ENCODE peak calls at places on chromosomes 5 and 9, in eight cellular contexts. One of them, this sample, is unnamed.
A peak's percentile ranks its signal among the peaks of the same experiment; 100 is the strongest.

GRCh38 chr5:73295447-73295846 is 122.5 kb downstream of the TMEM174 start:
- DNase-seq in suprapubic skin: no peak
- DNase-seq in astrocyte of the spinal cord: no peak
- DNase-seq in activated B cell treated with CpG ODN at 0.5 μM for 24 hours: no peak
- DNase-seq in fibroblast of lung: no peak
- DNase-seq in sigmoid colon: no peak
- DNase-seq in A549: peak; percentile 20
- DNase-seq in CD8-positive, alpha-beta T cell: no peak
- DNase-seq in this sample: no peak

GRCh38 chr5:72290356-72291133 is 29.5 kb downstream of the MRPS27 start:
- DNase-seq in suprapubic skin: no peak
- DNase-seq in astrocyte of the spinal cord: peak; percentile 48
- DNase-seq in activated B cell treated with CpG ODN at 0.5 μM for 24 hours: no peak
- DNase-seq in fibroblast of lung: peak; percentile 30
- DNase-seq in sigmoid colon: no peak
- DNase-seq in A549: no peak
- DNase-seq in CD8-positive, alpha-beta T cell: no peak
- DNase-seq in this sample: no peak

GRCh38 chr5:133841831-133842750 is 126.3 kb downstream of the C5orf15 start:
- DNase-seq in suprapubic skin: peak; percentile 39
- DNase-seq in astrocyte of the spinal cord: no peak
- DNase-seq in activated B cell treated with CpG ODN at 0.5 μM for 24 hours: no peak
- DNase-seq in fibroblast of lung: no peak
- DNase-seq in sigmoid colon: peak; percentile 53
- DNase-seq in A549: no peak
- DNase-seq in CD8-positive, alpha-beta T cell: no peak
- DNase-seq in this sample: no peak

GRCh38 chr5:60700347-60700815 is 415 bp upstream of the DEPDC1B start:
- DNase-seq in suprapubic skin: no peak
- DNase-seq in astrocyte of the spinal cord: peak; percentile 16
- DNase-seq in activated B cell treated with CpG ODN at 0.5 μM for 24 hours: no peak
- DNase-seq in fibroblast of lung: peak; percentile 30
- DNase-seq in sigmoid colon: no peak
- DNase-seq in A549: no peak
- DNase-seq in CD8-positive, alpha-beta T cell: no peak
- DNase-seq in this sample: no peak

GRCh38 chr9:92405770-92406169 is 1.4 kb upstream of the OGN start:
- DNase-seq in suprapubic skin: no peak
- DNase-seq in astrocyte of the spinal cord: no peak
- DNase-seq in activated B cell treated with CpG ODN at 0.5 μM for 24 hours: no peak
- DNase-seq in fibroblast of lung: no peak
- DNase-seq in sigmoid colon: no peak
- DNase-seq in A549: no peak
- DNase-seq in CD8-positive, alpha-beta T cell: no peak
- DNase-seq in this sample: no peak

GRCh38 chr5:178385472-178385853 is 152.9 kb upstream of the PHYKPL start:
- DNase-seq in suprapubic skin: peak; percentile 13
- DNase-seq in astrocyte of the spinal cord: no peak
- DNase-seq in activated B cell treated with CpG ODN at 0.5 μM for 24 hours: no peak
- DNase-seq in fibroblast of lung: no peak
- DNase-seq in sigmoid colon: peak; percentile 28
- DNase-seq in A549: peak; percentile 16
- DNase-seq in CD8-positive, alpha-beta T cell: no peak
- DNase-seq in this sample: no peak

GRCh38 chr5:126525630-126526245 is 69.3 kb downstream of the ALDH7A1 start:
- DNase-seq in suprapubic skin: peak; percentile 86
- DNase-seq in astrocyte of the spinal cord: peak; percentile 45
- DNase-seq in activated B cell treated with CpG ODN at 0.5 μM for 24 hours: no peak
- DNase-seq in fibroblast of lung: peak; percentile 25
- DNase-seq in sigmoid colon: peak; percentile 89
- DNase-seq in A549: peak; percentile 28
- DNase-seq in CD8-positive, alpha-beta T cell: no peak
- DNase-seq in this sample: no peak

GRCh38 chr9:120950421-120951388 is 24.1 kb upstream of the TRAF1 start:
- DNase-seq in suprapubic skin: no peak
- DNase-seq in astrocyte of the spinal cord: no peak
- DNase-seq in activated B cell treated with CpG ODN at 0.5 μM for 24 hours: no peak
- DNase-seq in fibroblast of lung: no peak
- DNase-seq in sigmoid colon: no peak
- DNase-seq in A549: no peak
- DNase-seq in CD8-positive, alpha-beta T cell: no peak
- DNase-seq in this sample: no peak

GRCh38 chr5:120139039-120139438 is 325.1 kb upstream of the PRR16 start:
- DNase-seq in suprapubic skin: no peak
- DNase-seq in astrocyte of the spinal cord: peak; percentile 90
- DNase-seq in activated B cell treated with CpG ODN at 0.5 μM for 24 hours: no peak
- DNase-seq in fibroblast of lung: peak; percentile 100
- DNase-seq in sigmoid colon: no peak
- DNase-seq in A549: peak; percentile 85
- DNase-seq in CD8-positive, alpha-beta T cell: no peak
- DNase-seq in this sample: no peak

GRCh38 chr5:173741729-173742431 is 125.4 kb upstream of the BOD1 start:
- DNase-seq in suprapubic skin: no peak
- DNase-seq in astrocyte of the spinal cord: no peak
- DNase-seq in activated B cell treated with CpG ODN at 0.5 μM for 24 hours: no peak
- DNase-seq in fibroblast of lung: no peak
- DNase-seq in sigmoid colon: no peak
- DNase-seq in A549: no peak
- DNase-seq in CD8-positive, alpha-beta T cell: no peak
- DNase-seq in this sample: no peak

GRCh38 chr9:89427621-89428221 is 70.2 kb downstream of the SEMA4D start:
- DNase-seq in suprapubic skin: no peak
- DNase-seq in astrocyte of the spinal cord: no peak
- DNase-seq in activated B cell treated with CpG ODN at 0.5 μM for 24 hours: no peak
- DNase-seq in fibroblast of lung: no peak
- DNase-seq in sigmoid colon: no peak
- DNase-seq in A549: no peak
- DNase-seq in CD8-positive, alpha-beta T cell: peak; percentile 62
- DNase-seq in this sample: no peak

GRCh38 chr5:80491296-80491695 is 3.4 kb downstream of the FAM151B start:
- DNase-seq in suprapubic skin: no peak
- DNase-seq in astrocyte of the spinal cord: no peak
- DNase-seq in activated B cell treated with CpG ODN at 0.5 μM for 24 hours: no peak
- DNase-seq in fibroblast of lung: no peak
- DNase-seq in sigmoid colon: no peak
- DNase-seq in A549: no peak
- DNase-seq in CD8-positive, alpha-beta T cell: no peak
- DNase-seq in this sample: no peak

GRCh38 chr5:158785397-158785796 is 314.3 kb downstream of the EBF1 start:
- DNase-seq in suprapubic skin: no peak
- DNase-seq in astrocyte of the spinal cord: no peak
- DNase-seq in activated B cell treated with CpG ODN at 0.5 μM for 24 hours: no peak
- DNase-seq in fibroblast of lung: peak; percentile 6
- DNase-seq in sigmoid colon: no peak
- DNase-seq in A549: no peak
- DNase-seq in CD8-positive, alpha-beta T cell: no peak
- DNase-seq in this sample: no peak

GRCh38 chr5:95530441-95530840 is 24.3 kb downstream of the SKIC3 start:
- DNase-seq in suprapubic skin: no peak
- DNase-seq in astrocyte of the spinal cord: peak; percentile 78
- DNase-seq in activated B cell treated with CpG ODN at 0.5 μM for 24 hours: no peak
- DNase-seq in fibroblast of lung: peak; percentile 61
- DNase-seq in sigmoid colon: no peak
- DNase-seq in A549: peak; percentile 23
- DNase-seq in CD8-positive, alpha-beta T cell: no peak
- DNase-seq in this sample: no peak

GRCh38 chr5:24621809-24622208 is 23.0 kb downstream of the CDH10 start:
- DNase-seq in suprapubic skin: peak; percentile 62
- DNase-seq in astrocyte of the spinal cord: peak; percentile 10
- DNase-seq in activated B cell treated with CpG ODN at 0.5 μM for 24 hours: no peak
- DNase-seq in fibroblast of lung: peak; percentile 9
- DNase-seq in sigmoid colon: peak; percentile 65
- DNase-seq in A549: no peak
- DNase-seq in CD8-positive, alpha-beta T cell: no peak
- DNase-seq in this sample: no peak

GRCh38 chr5:15992918-15993317 is 186.7 kb downstream of the MARCHF11 start:
- DNase-seq in suprapubic skin: no peak
- DNase-seq in astrocyte of the spinal cord: peak; percentile 71
- DNase-seq in activated B cell treated with CpG ODN at 0.5 μM for 24 hours: no peak
- DNase-seq in fibroblast of lung: peak; percentile 47
- DNase-seq in sigmoid colon: no peak
- DNase-seq in A549: peak; percentile 27
- DNase-seq in CD8-positive, alpha-beta T cell: no peak
- DNase-seq in this sample: no peak

GRCh38 chr9:125241863-125242739 is 958 bp upstream of the HSPA5 start:
- DNase-seq in suprapubic skin: peak; percentile 74
- DNase-seq in astrocyte of the spinal cord: no peak
- DNase-seq in activated B cell treated with CpG ODN at 0.5 μM for 24 hours: no peak
- DNase-seq in fibroblast of lung: no peak
- DNase-seq in sigmoid colon: peak; percentile 74
- DNase-seq in A549: peak; percentile 58
- DNase-seq in CD8-positive, alpha-beta T cell: no peak
- DNase-seq in this sample: no peak

GRCh38 chr9:19551124-19551929 is 142.5 kb downstream of the ACER2 start:
- DNase-seq in suprapubic skin: no peak
- DNase-seq in astrocyte of the spinal cord: peak; percentile 3
- DNase-seq in activated B cell treated with CpG ODN at 0.5 μM for 24 hours: no peak
- DNase-seq in fibroblast of lung: peak; percentile 16
- DNase-seq in sigmoid colon: no peak
- DNase-seq in A549: no peak
- DNase-seq in CD8-positive, alpha-beta T cell: no peak
- DNase-seq in this sample: no peak
- TF ChIP-seq CTCF in suprapubic skin: no peak
- TF ChIP-seq CTCF in astrocyte of the spinal cord: no peak
- TF ChIP-seq CTCF in activated B cell treated with CpG ODN at 0.5 μM for 24 hours: no peak
- TF ChIP-seq CTCF in fibroblast of lung: no peak
- TF ChIP-seq CTCF in sigmoid colon: no peak
- TF ChIP-seq CTCF in A549: no peak
- TF ChIP-seq CTCF in CD8-positive, alpha-beta T cell: no peak
- TF ChIP-seq CTCF in this sample: peak; percentile 29

GRCh38 chr9:71904076-71904475 is 6.9 kb downstream of the ABHD17B start:
- DNase-seq in suprapubic skin: no peak
- DNase-seq in astrocyte of the spinal cord: no peak
- DNase-seq in activated B cell treated with CpG ODN at 0.5 μM for 24 hours: no peak
- DNase-seq in fibroblast of lung: no peak
- DNase-seq in sigmoid colon: no peak
- DNase-seq in A549: no peak
- DNase-seq in CD8-positive, alpha-beta T cell: no peak
- DNase-seq in this sample: no peak

GRCh38 chr9:71910602-71911060 is 362 bp downstream of the ABHD17B start:
- DNase-seq in suprapubic skin: no peak
- DNase-seq in astrocyte of the spinal cord: no peak
- DNase-seq in activated B cell treated with CpG ODN at 0.5 μM for 24 hours: peak; percentile 50
- DNase-seq in fibroblast of lung: no peak
- DNase-seq in sigmoid colon: no peak
- DNase-seq in A549: no peak
- DNase-seq in CD8-positive, alpha-beta T cell: no peak
- DNase-seq in this sample: peak; percentile 73

GRCh38 chr9:71911061-71911907 is at the start of the genes ABHD17B and C9orf85:
- DNase-seq in suprapubic skin: peak; percentile 99
- DNase-seq in astrocyte of the spinal cord: peak; percentile 100
- DNase-seq in activated B cell treated with CpG ODN at 0.5 μM for 24 hours: peak; percentile 89
- DNase-seq in fibroblast of lung: peak; percentile 100
- DNase-seq in sigmoid colon: peak; percentile 99
- DNase-seq in A549: peak; percentile 99
- DNase-seq in CD8-positive, alpha-beta T cell: peak; percentile 94
- DNase-seq in this sample: peak; percentile 97

GRCh38 chr9:71911908-71912325 is 478 bp downstream of the C9orf85 start:
- DNase-seq in suprapubic skin: no peak
- DNase-seq in astrocyte of the spinal cord: no peak
- DNase-seq in activated B cell treated with CpG ODN at 0.5 μM for 24 hours: no peak
- DNase-seq in fibroblast of lung: peak; percentile 54
- DNase-seq in sigmoid colon: no peak
- DNase-seq in A549: no peak
- DNase-seq in CD8-positive, alpha-beta T cell: no peak
- DNase-seq in this sample: no peak

DNA sequence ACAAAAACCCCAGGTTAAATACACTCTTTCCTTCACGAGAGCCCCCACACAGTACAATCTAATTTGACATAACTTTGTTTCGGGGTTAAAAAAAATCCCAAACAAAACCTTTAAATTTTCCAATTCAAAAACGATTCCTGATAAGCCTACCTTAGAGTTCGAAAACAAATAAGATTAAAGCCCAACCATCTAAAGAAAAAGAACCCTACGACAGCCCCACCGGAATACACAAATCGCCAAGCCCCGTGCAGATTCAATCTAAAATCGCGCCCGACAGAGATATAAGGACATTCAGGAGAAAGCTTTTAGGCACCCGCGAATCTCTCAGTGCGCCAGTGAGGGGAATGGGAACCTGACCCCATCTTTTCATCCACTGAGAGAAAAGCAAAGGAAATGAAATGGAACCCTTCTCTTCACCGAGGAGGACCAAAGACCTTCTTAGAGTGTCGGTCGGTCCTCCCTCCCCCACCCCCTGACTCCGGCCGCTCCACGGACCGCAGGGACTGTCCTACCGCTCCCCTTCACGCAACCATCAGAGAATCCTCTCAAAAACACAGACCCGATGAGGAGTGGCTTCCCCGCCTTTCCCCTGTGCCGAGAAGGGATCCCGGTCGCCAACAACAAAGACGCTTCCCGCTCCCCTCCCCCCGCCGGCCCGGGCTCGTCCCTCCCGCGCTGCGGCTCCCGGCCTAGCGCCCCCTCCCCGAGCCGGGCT is 949 bp downstream of the ABHD17B start:
- DNase-seq in suprapubic skin: peak; percentile 73
- DNase-seq in astrocyte of the spinal cord: peak; percentile 46
- DNase-seq in activated B cell treated with CpG ODN at 0.5 μM for 24 hours: no peak
- DNase-seq in fibroblast of lung: peak; percentile 28
- DNase-seq in sigmoid colon: peak; percentile 79
- DNase-seq in A549: peak; percentile 35
- DNase-seq in CD8-positive, alpha-beta T cell: no peak
- DNase-seq in this sample: peak; percentile 77
- TF ChIP-seq CTCF in suprapubic skin: no peak
- TF ChIP-seq CTCF in astrocyte of the spinal cord: no peak
- TF ChIP-seq CTCF in activated B cell treated with CpG ODN at 0.5 μM for 24 hours: no peak
- TF ChIP-seq CTCF in fibroblast of lung: no peak
- TF ChIP-seq CTCF in sigmoid colon: no peak
- TF ChIP-seq CTCF in A549: no peak
- TF ChIP-seq CTCF in CD8-positive, alpha-beta T cell: no peak
- TF ChIP-seq CTCF in this sample: no peak

GRCh38 chr9:84387821-84388220 is 47.3 kb upstream of the SLC28A3 start:
- DNase-seq in suprapubic skin: no peak
- DNase-seq in astrocyte of the spinal cord: no peak
- DNase-seq in activated B cell treated with CpG ODN at 0.5 μM for 24 hours: no peak
- DNase-seq in fibroblast of lung: no peak
- DNase-seq in sigmoid colon: no peak
- DNase-seq in A549: no peak
- DNase-seq in CD8-positive, alpha-beta T cell: no peak
- DNase-seq in this sample: no peak
- TF ChIP-seq CTCF in suprapubic skin: no peak
- TF ChIP-seq CTCF in astrocyte of the spinal cord: no peak
- TF ChIP-seq CTCF in activated B cell treated with CpG ODN at 0.5 μM for 24 hours: no peak
- TF ChIP-seq CTCF in fibroblast of lung: no peak
- TF ChIP-seq CTCF in sigmoid colon: no peak
- TF ChIP-seq CTCF in A549: no peak
- TF ChIP-seq CTCF in CD8-positive, alpha-beta T cell: no peak
- TF ChIP-seq CTCF in this sample: no peak

GRCh38 chr5:112289465-112289864 is 129.6 kb downstream of the EPB41L4A start:
- DNase-seq in suprapubic skin: no peak
- DNase-seq in astrocyte of the spinal cord: no peak
- DNase-seq in activated B cell treated with CpG ODN at 0.5 μM for 24 hours: no peak
- DNase-seq in fibroblast of lung: no peak
- DNase-seq in sigmoid colon: no peak
- DNase-seq in A549: peak; percentile 17
- DNase-seq in CD8-positive, alpha-beta T cell: no peak
- DNase-seq in this sample: no peak
- TF ChIP-seq CTCF in suprapubic skin: no peak
- TF ChIP-seq CTCF in astrocyte of the spinal cord: no peak
- TF ChIP-seq CTCF in activated B cell treated with CpG ODN at 0.5 μM for 24 hours: no peak
- TF ChIP-seq CTCF in fibroblast of lung: no peak
- TF ChIP-seq CTCF in sigmoid colon: no peak
- TF ChIP-seq CTCF in A549: no peak
- TF ChIP-seq CTCF in CD8-positive, alpha-beta T cell: no peak
- TF ChIP-seq CTCF in this sample: no peak